ENCODE peak calls at places on chromosome 17, in five cellular contexts. A is NCI-H345, S is RWPE1, I is NCI-H69, U is cardiac septum. W is an unnamed sample.

GRCh38 chr17:29569245-29569950 is 897 bp downstream of the TP53I13 start:
- DNase-seq in I (peak; percentile 41), S (peak; percentile 19), A (no peak), U (no peak), W (no peak)

GRCh38 chr17:75077490-75078096 is 10.2 kb upstream of the SLC16A5 start:
- DNase-seq in S (no peak), U (peak; percentile 92), I (no peak), A (no peak), W (peak; percentile 78)

GRCh38 chr17:7097940-7098339 is 16.7 kb downstream of the ASGR2 start:
- DNase-seq in I (no peak), A (no peak), S (no peak), U (no peak), W (no peak)

GRCh38 chr17:5584971-5585794 is 874 bp upstream of the NLRP1 start:
- DNase-seq in U (no peak), I (no peak), S (peak; percentile 84), A (no peak), W (peak; percentile 37)

GRCh38 chr17:27573971-27574525 is 56.9 kb upstream of the LGALS9 start:
- DNase-seq in A (no peak), S (no peak), I (no peak), U (no peak), W (no peak)

GRCh38 chr17:42913527-42913926 is 12.9 kb downstream of the G6PC1 start:
- DNase-seq in A (no peak), I (no peak), U (no peak), S (no peak), W (no peak)

GRCh38 chr17:33639103-33639991 is 346.3 kb upstream of the ASIC2 start:
- DNase-seq in S (no peak), U (no peak), A (no peak), I (no peak), W (no peak)

GRCh38 chr17:66468241-66469087 is 166.1 kb downstream of the PRKCA start:
- DNase-seq in S (peak; percentile 26), U (no peak), A (no peak), I (no peak), W (peak; percentile 50)

GRCh38 chr17:10751569-10751968 is 21.7 kb upstream of the TMEM220 start:
- DNase-seq in I (no peak), A (no peak), S (no peak), U (no peak), W (no peak)

GRCh38 chr17:45397796-45398195 is 34.9 kb downstream of the ARHGAP27 start:
- DNase-seq in I (peak; percentile 20), U (no peak), S (no peak), A (no peak), W (no peak)

GRCh38 chr17:75604034-75604695 is 16.6 kb downstream of the MYO15B start:
- DNase-seq in I (no peak), U (no peak), S (no peak), A (no peak), W (peak; percentile 75)

GRCh38 chr17:54901230-54901847 is 687 bp downstream of the TOM1L1 start:
- DNase-seq in S (peak; percentile 89), A (peak; percentile 68), U (no peak), I (peak; percentile 90), W (peak; percentile 76)

GRCh38 chr17:28842282-28843012 is at the start of gene FAM222B:
- DNase-seq in U (peak; percentile 90), S (peak; percentile 95), I (peak; percentile 96), A (peak; percentile 90), W (peak; percentile 81)

GRCh38 chr17:81030726-81031570 is 4.0 kb upstream of the BAIAP2 start:
- DNase-seq in S (no peak), I (no peak), U (peak; percentile 79), A (no peak), W (no peak)

GRCh38 chr17:18920911-18921441 is 31.0 kb upstream of the SLC5A10 start:
- DNase-seq in U (no peak), I (no peak), A (no peak), S (peak; percentile 38), W (no peak)